ENCODE peak calls at places on chromosome 17, in eight cellular contexts. J is heart left ventricle, G is spleen, A is A549, E is PC-9, T is heart right ventricle, I is left ventricle myocardium inferior, S is adrenal gland. N is an unnamed sample.
A peak's percentile ranks its signal among the peaks of the same experiment; 100 is the strongest.

GRCh38 chr17:2264023-2264860 is 39.3 kb downstream of the SMG6 start:
- DNase-seq in J (no peak), G (no peak), A (no peak), E (no peak), T (no peak), I (no peak), S (no peak), N (no peak)

GRCh38 chr17:7259555-7259889 is 2.8 kb downstream of the CLDN7 start:
- DNase-seq in J (no peak), G (no peak), A (no peak), E (no peak), T (no peak), I (no peak), S (no peak), N (no peak)

GRCh38 chr17:75940727-75941441 is at the start of gene FBF1:
- DNase-seq in J (peak; percentile 97), G (peak; percentile 99), A (peak; percentile 99), E (peak; percentile 96), T (peak; percentile 93), I (peak; percentile 94), S (peak; percentile 97), N (peak; percentile 83)

GRCh38 chr17:6570731-6571465 is 14.5 kb upstream of the PITPNM3 start:
- DNase-seq in J (no peak), G (no peak), A (no peak), E (no peak), T (no peak), I (no peak), S (no peak), N (no peak)

GRCh38 chr17:63834431-63835166 is 7.1 kb upstream of the FTSJ3 start:
- DNase-seq in J (no peak), G (peak; percentile 83), A (peak; percentile 92), E (peak; percentile 40), T (no peak), I (no peak), S (peak; percentile 77), N (peak; percentile 62)

GRCh38 chr17:57010495-57010894 is 32.6 kb downstream of the SCPEP1 start:
- DNase-seq in J (no peak), G (no peak), A (no peak), E (no peak), T (no peak), I (no peak), S (no peak), N (no peak)

GRCh38 chr17:9064311-9064834 is 43.1 kb downstream of the NTN1 start:
- DNase-seq in J (no peak), G (no peak), A (no peak), E (no peak), T (no peak), I (no peak), S (no peak), N (no peak)

GRCh38 chr17:47844814-47845453 is 3.9 kb upstream of the SCRN2 start:
- DNase-seq in J (no peak), G (no peak), A (peak; percentile 80), E (no peak), T (no peak), I (no peak), S (no peak), N (no peak)

GRCh38 chr17:9148908-9149536 is 127.7 kb downstream of the NTN1 start:
- DNase-seq in J (no peak), G (no peak), A (no peak), E (no peak), T (no peak), I (no peak), S (no peak), N (no peak)

GRCh38 chr17:59786213-59786535 is 78.7 kb downstream of the VMP1 start:
- DNase-seq in J (no peak), G (no peak), A (no peak), E (no peak), T (no peak), I (no peak), S (no peak), N (no peak)

GRCh38 chr17:59786536-59787319 is 79.3 kb downstream of the VMP1 start:
- DNase-seq in J (no peak), G (no peak), A (peak; percentile 81), E (peak; percentile 76), T (peak; percentile 65), I (no peak), S (peak; percentile 88), N (peak; percentile 91)

GRCh38 chr17:59790936-59791335 is 83.5 kb downstream of the VMP1 start:
- DNase-seq in J (no peak), G (no peak), A (no peak), E (no peak), T (no peak), I (no peak), S (no peak), N (no peak)

GRCh38 chr17:59783221-59784016 is 76.0 kb downstream of the VMP1 start:
- DNase-seq in J (no peak), G (no peak), A (peak; percentile 58), E (peak; percentile 14), T (no peak), I (no peak), S (no peak), N (peak; percentile 48)

DNA sequence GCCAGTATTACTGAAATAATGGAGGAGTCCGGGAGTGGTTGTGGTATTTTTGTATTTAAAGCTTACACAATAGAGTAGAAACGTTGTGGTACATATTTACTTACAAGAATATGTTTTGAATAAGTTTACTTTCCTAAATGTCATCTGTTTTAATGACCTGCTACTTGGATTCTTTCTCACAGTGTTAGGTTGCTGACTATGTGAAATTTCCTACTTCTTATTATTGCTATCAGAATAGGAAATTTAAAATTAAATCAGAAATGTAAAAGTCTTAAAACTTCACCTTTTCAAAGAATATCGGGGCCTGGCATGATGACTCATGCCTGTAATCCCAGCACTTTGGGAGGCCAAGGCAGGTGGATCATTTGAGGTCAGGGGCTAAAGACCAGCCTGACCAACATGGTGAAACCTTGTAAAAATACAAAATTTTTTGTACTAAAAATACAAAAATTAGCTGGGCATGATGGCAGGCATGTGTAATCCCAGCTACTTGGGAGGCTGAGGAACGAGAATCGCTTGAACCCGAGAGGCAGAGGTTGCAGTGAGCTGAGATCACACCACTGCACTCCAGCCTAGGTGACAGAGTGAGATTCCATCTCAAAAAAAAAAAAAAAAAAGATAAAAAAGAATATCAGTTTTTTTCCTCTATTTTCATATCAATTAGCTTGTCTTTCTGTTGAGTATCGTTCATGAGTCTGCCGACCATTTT is 77.8 kb downstream of the VMP1 start:
- DNase-seq in J (no peak), G (no peak), A (no peak), E (peak; percentile 16), T (no peak), I (no peak), S (no peak), N (no peak)
- H3K4me1 ChIP-seq in J (peaks cover 19% of the 10 kb centered on the region), G (peaks cover 62% of the 10 kb centered on the region), A (peaks cover 95% of the 10 kb centered on the region), E (peaks cover 90% of the 10 kb centered on the region), T (peaks cover 9% of the 10 kb centered on the region), I (peaks cover 50% of the 10 kb centered on the region), S (peaks cover 41% of the 10 kb centered on the region), N (peaks cover 79% of the 10 kb centered on the region)

GRCh38 chr17:1000597-1001490 is 3.9 kb downstream of the TIMM22 start:
- DNase-seq in J (peak; percentile 58), G (no peak), A (no peak), E (no peak), T (no peak), I (peak; percentile 56), S (no peak), N (no peak)
- H3K4me1 ChIP-seq in J (peaks cover 52% of the 10 kb centered on the region), G (peaks cover 83% of the 10 kb centered on the region), A (peaks cover 18% of the 10 kb centered on the region), E (peaks cover 14% of the 10 kb centered on the region), T (peaks cover 80% of the 10 kb centered on the region), I (peaks cover 93% of the 10 kb centered on the region), S (peaks cover 35% of the 10 kb centered on the region), N (peaks cover 18% of the 10 kb centered on the region)

DNA sequence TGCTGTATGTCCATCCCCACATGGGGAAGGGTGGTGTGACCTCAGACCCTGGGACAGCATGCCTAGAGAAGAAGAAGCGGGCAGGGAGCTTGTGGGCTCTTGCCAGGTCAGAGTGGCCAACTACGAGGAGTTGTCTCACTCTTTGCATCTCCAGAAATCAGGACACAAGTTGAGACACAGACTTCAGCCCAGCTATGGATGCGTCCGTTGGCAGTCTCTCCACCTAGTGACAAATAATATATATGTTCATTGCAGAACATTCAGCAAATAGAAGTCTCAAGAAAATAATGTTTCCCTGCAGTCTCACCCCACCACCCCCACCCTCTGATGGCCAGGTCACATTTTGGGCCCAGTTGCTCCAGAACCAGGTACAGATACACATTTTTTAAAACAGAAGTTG is 77.6 kb downstream of the SREBF1 start:
- DNase-seq in J (no peak), G (no peak), A (no peak), E (no peak), T (no peak), I (no peak), S (no peak), N (no peak)
- H3K4me1 ChIP-seq in J (peaks cover 18% of the 10 kb centered on the region), G (peaks cover 92% of the 10 kb centered on the region), A (no peaks in the 10 kb centered on the region), E (no peaks in the 10 kb centered on the region), T (peaks cover 22% of the 10 kb centered on the region), I (peaks cover 98% of the 10 kb centered on the region), S (no peaks in the 10 kb centered on the region), N (peaks cover 10% of the 10 kb centered on the region)

GRCh38 chr17:49677933-49678847 is at the start of gene SPOP:
- DNase-seq in J (peak; percentile 99), G (peak; percentile 100), A (peak; percentile 97), E (peak; percentile 97), T (peak; percentile 100), I (peak; percentile 99), S (peak; percentile 100), N (peak; percentile 100)

GRCh38 chr17:49677134-49677932 is 564 bp downstream of the SPOP start:
- DNase-seq in J (peak; percentile 99), G (peak; percentile 98), A (peak; percentile 99), E (peak; percentile 93), T (peak; percentile 96), I (peak; percentile 96), S (peak; percentile 97), N (peak; percentile 95)

GRCh38 chr17:49670641-49671040 is 7.3 kb downstream of the SPOP start:
- DNase-seq in J (no peak), G (no peak), A (no peak), E (no peak), T (no peak), I (no peak), S (no peak), N (no peak)

GRCh38 chr17:49676276-49676868 is 1.5 kb downstream of the SPOP start:
- DNase-seq in J (no peak), G (no peak), A (no peak), E (no peak), T (no peak), I (no peak), S (no peak), N (peak; percentile 80)

GRCh38 chr17:49674507-49674906 is 3.4 kb downstream of the SPOP start:
- DNase-seq in J (no peak), G (no peak), A (no peak), E (no peak), T (no peak), I (no peak), S (no peak), N (no peak)
- H3K4me1 ChIP-seq in J (peaks cover 18% of the 10 kb centered on the region), G (peaks cover 75% of the 10 kb centered on the region), A (peaks cover 19% of the 10 kb centered on the region), E (peaks cover 13% of the 10 kb centered on the region), T (peaks cover 59% of the 10 kb centered on the region), I (peaks cover 83% of the 10 kb centered on the region), S (peaks cover 30% of the 10 kb centered on the region), N (peaks cover 71% of the 10 kb centered on the region)

DNA sequence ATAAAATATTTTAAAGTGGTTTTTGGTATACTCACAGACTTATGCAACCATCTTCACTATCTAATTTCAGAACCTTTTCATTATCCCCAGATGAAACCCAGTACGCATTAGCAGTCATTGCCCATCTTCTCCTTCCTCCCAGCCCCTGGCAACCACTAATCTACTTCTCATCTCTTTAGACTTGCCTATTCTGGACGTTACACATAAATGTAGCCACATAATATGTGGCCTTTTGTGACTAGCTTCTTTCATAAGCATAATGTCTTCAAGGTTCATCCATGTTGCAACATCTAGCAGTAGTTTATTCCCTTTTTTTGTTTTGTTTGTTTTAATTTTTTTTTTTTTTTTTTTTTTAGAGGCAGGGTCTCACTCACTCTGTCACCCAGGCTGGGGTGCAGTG is 28.5 kb upstream of the C17orf107 start:
- DNase-seq in J (no peak), G (no peak), A (no peak), E (no peak), T (no peak), I (no peak), S (no peak), N (no peak)
- H3K4me1 ChIP-seq in J (no peaks in the 10 kb centered on the region), G (peaks cover 35% of the 10 kb centered on the region), A (no peaks in the 10 kb centered on the region), E (no peaks in the 10 kb centered on the region), T (no peaks in the 10 kb centered on the region), I (peaks cover 8% of the 10 kb centered on the region), S (peaks cover 8% of the 10 kb centered on the region), N (no peaks in the 10 kb centered on the region)